ENCODE peak calls at places on chromosomes 7 and 10, in four cellular contexts. P, R, J and Z are unnamed samples.

GRCh38 chr7:44802418-44803025 is 6.0 kb downstream of the PPIA start:
- DNase-seq in J (no peak), R (no peak), P (no peak), Z (no peak)

GRCh38 chr7:47198159-47198558 is 383.8 kb downstream of the TNS3 start:
- DNase-seq in P (no peak), J (peak; percentile 19), R (no peak), Z (no peak)

GRCh38 chr10:70584941-70585544 is 17.5 kb downstream of the PRF1 start:
- DNase-seq in R (peak; percentile 91), J (no peak), P (no peak), Z (peak; percentile 92)

GRCh38 chr7:123351506-123352225 is 151.9 kb upstream of the SLC13A1 start:
- DNase-seq in J (no peak), R (no peak), P (no peak), Z (no peak)

GRCh38 chr7:37730489-37730888 is 46.9 kb downstream of the GPR141 start:
- DNase-seq in J (no peak), P (no peak), R (no peak), Z (no peak)

GRCh38 chr7:128381161-128381821 is 19.8 kb upstream of the PRRT4 start:
- DNase-seq in P (no peak), R (peak; percentile 76), J (no peak), Z (peak; percentile 55)

GRCh38 chr10:128160335-128160734 is 34.1 kb upstream of the MKI67 start:
- DNase-seq in P (no peak), J (no peak), R (no peak), Z (no peak)

GRCh38 chr10:79948976-79949722 is at the start of gene SFTPD:
- DNase-seq in P (no peak), R (no peak), J (no peak), Z (no peak)

GRCh38 chr10:114720685-114721278 is 62.7 kb upstream of the ABLIM1 start:
- DNase-seq in R (no peak), P (no peak), J (no peak), Z (no peak)

GRCh38 chr7:159056722-159057121 is 87.9 kb downstream of the VIPR2 start:
- DNase-seq in R (no peak), J (no peak), P (no peak), Z (peak; percentile 60)

GRCh38 chr10:83654689-83655088 is 484.6 kb upstream of the GHITM start:
- DNase-seq in P (no peak), J (no peak), R (no peak), Z (no peak)

GRCh38 chr10:33010132-33011037 is 52.4 kb upstream of the ITGB1 start:
- DNase-seq in J (peak; percentile 86), P (no peak), R (peak; percentile 46), Z (peak; percentile 25)

GRCh38 chr7:82247814-82248433 is 195.7 kb downstream of the CACNA2D1 start:
- DNase-seq in J (peak; percentile 7), P (no peak), R (peak; percentile 41), Z (no peak)

GRCh38 chr10:49056356-49056755 is 59.0 kb downstream of the VSTM4 start:
- DNase-seq in J (peak; percentile 14), P (no peak), R (no peak), Z (no peak)

GRCh38 chr7:42144253-42145002 is 92.6 kb downstream of the GLI3 start:
- DNase-seq in P (no peak), R (no peak), J (peak; percentile 29), Z (no peak)

GRCh38 chr7:32223721-32224120 is 153.5 kb upstream of the PDE1C start:
- DNase-seq in J (no peak), P (no peak), R (no peak), Z (no peak)

GRCh38 chr7:27262121-27262520 is 19.5 kb downstream of the EVX1 start:
- DNase-seq in R (no peak), P (no peak), J (no peak), Z (no peak)

GRCh38 chr10:123962756-123963469 is 71.3 kb upstream of the CPXM2 start:
- DNase-seq in J (no peak), P (no peak), R (no peak), Z (no peak)

GRCh38 chr7:79137942-79138341 is 315.5 kb downstream of the MAGI2 start:
- DNase-seq in R (no peak), J (peak; percentile 73), P (no peak), Z (no peak)

GRCh38 chr7:25565949-25566348 is 337.7 kb upstream of the NPVF start:
- DNase-seq in R (peak; percentile 54), J (peak; percentile 69), P (peak; percentile 79), Z (peak; percentile 32)

GRCh38 chr7:150417863-150418262 is 32.6 kb upstream of the GIMAP8 start:
- DNase-seq in P (no peak), J (no peak), R (peak; percentile 32), Z (no peak)

GRCh38 chr7:142754681-142755575 is 5.7 kb downstream of the PRSS1 start:
- DNase-seq in P (no peak), J (no peak), R (no peak), Z (peak; percentile 65)

GRCh38 chr10:29630205-29631048 is 4.3 kb downstream of the SVIL start:
- DNase-seq in R (no peak), J (no peak), P (no peak), Z (no peak)

GRCh38 chr7:75534727-75535307 is 42.7 kb downstream of the SPDYE5 start:
- DNase-seq in J (peak; percentile 85), P (no peak), R (no peak), Z (no peak)

GRCh38 chr7:44471436-44471835 is 19.0 kb downstream of the NUDCD3 start:
- DNase-seq in P (no peak), J (no peak), R (no peak), Z (no peak)

GRCh38 chr10:12479437-12479844 is 130.1 kb downstream of the CAMK1D start:
- DNase-seq in R (no peak), P (no peak), J (no peak), Z (no peak)

GRCh38 chr10:106500585-106501525 is 663.7 kb downstream of the SORCS1 start:
- DNase-seq in R (no peak), J (peak; percentile 21), P (no peak), Z (no peak)

GRCh38 chr7:45663167-45663921 is 89.2 kb downstream of the ADCY1 start:
- DNase-seq in R (no peak), P (no peak), J (peak; percentile 12), Z (no peak)

GRCh38 chr7:85554294-85554877 is 367.5 kb upstream of the SEMA3D start:
- DNase-seq in J (peak; percentile 82), R (peak; percentile 19), P (no peak), Z (peak; percentile 10)

GRCh38 chr10:61110936-61111335 is 167.0 kb upstream of the RHOBTB1 start:
- DNase-seq in P (no peak), J (no peak), R (no peak), Z (no peak)

GRCh38 chr7:36092221-36092771 is 60.8 kb upstream of the EEPD1 start:
- DNase-seq in R (no peak), J (no peak), P (no peak), Z (no peak)

GRCh38 chr7:19107392-19108147 is 9.9 kb downstream of the TWIST1 start:
- DNase-seq in J (peak; percentile 68), P (peak; percentile 46), R (peak; percentile 77), Z (no peak)

GRCh38 chr10:80459047-80459865 is 5.1 kb downstream of the TSPAN14 start:
- DNase-seq in J (no peak), P (no peak), R (peak; percentile 78), Z (peak; percentile 20)

GRCh38 chr7:158266817-158267736 is 320.5 kb downstream of the PTPRN2 start:
- DNase-seq in J (no peak), R (no peak), P (no peak), Z (no peak)

GRCh38 chr10:131996508-131997365 is 15.0 kb upstream of the BNIP3 start:
- DNase-seq in P (no peak), R (no peak), J (no peak), Z (no peak)

GRCh38 chr7:3300651-3301471 is at the start of gene SDK1:
- DNase-seq in R (peak; percentile 98), P (peak; percentile 93), J (peak; percentile 85), Z (peak; percentile 92)

GRCh38 chr7:3301472-3301778 is 373 bp downstream of the SDK1 start:
- DNase-seq in R (peak; percentile 76), J (no peak), P (no peak), Z (no peak)

GRCh38 chr7:3300221-3300650 is 816 bp upstream of the SDK1 start:
- DNase-seq in R (peak; percentile 64), P (peak; percentile 17), J (peak; percentile 15), Z (peak; percentile 49)

GRCh38 chr7:3302681-3303320 is 1.7 kb downstream of the SDK1 start:
- DNase-seq in J (no peak), R (no peak), P (no peak), Z (no peak)

GRCh38 chr7:3301831-3302618 is 973 bp downstream of the SDK1 start:
- DNase-seq in J (peak; percentile 29), R (peak; percentile 60), P (peak; percentile 20), Z (no peak)
- H3K4me3 ChIP-seq in J (peak overlapping the region; percentile 15), R (peak overlapping the region; percentile 62), P (peak overlapping the region; percentile 56), Z (peak overlapping the region; percentile 86)

GRCh38 chr10:108422286-108422685 is 1257.8 kb upstream of the SORCS1 start:
- DNase-seq in J (no peak), R (no peak), P (no peak), Z (no peak)
- H3K9me3 ChIP-seq in J (no peaks in the 10 kb centered on the region), R (no peaks in the 10 kb centered on the region), P (no peaks in the 10 kb centered on the region), Z (no peaks in the 10 kb centered on the region)

DNA sequence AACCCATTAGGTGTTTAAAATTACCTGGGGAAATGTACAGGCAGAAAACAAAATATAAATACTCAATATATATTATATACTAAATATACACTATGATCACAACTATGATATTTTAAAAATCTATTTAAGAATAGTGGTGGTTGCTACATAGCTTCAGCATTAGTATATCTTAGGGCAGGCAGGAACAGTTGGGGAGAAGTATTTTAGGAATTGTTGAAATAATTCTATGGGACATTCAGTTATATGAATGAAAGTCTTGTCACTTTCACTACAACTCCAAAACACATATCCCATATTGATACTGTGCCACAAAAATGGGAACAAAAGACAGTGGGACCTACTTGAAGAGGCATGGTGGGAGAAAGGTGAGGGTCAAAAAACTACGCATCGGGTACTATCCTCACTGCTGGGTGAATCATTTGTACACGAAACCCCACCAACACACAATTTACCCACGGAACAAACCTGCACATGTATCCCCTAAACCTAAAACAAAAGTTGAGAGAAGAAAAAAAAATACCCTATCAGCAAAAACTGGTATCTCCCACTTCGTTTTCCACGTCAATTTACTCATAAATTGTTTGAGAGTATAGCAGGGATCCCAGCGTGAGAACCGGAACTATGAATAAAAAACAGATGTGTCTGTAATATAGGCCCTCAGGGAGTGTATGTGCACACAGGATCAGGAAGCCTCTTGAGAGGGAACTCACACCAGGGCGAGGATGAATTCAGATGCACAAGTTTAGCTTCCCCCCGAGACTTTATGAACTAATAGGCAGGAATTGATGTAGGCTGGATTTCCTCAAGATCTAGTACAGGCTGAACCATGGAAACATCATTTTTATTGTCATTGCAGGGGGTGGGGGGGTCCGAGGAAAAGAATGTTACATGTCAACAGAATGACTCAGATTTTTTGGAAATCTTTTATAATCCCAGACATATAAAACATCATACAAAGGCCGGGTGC is 16.2 kb downstream of the SLC16A12 start:
- DNase-seq in J (peak; percentile 46), R (peak; percentile 73), P (peak; percentile 46), Z (no peak)
- H3K4me3 ChIP-seq in J (no peak overlapping the region), R (no peak overlapping the region), P (no peak overlapping the region), Z (no peak overlapping the region)

GRCh38 chr10:130664526-130664925 is 528.3 kb downstream of the GLRX3 start:
- DNase-seq in J (no peak), R (no peak), P (no peak), Z (no peak)
- H3K9me3 ChIP-seq in J (peaks cover 53% of the 10 kb centered on the region), R (no peaks in the 10 kb centered on the region), P (no peaks in the 10 kb centered on the region), Z (no peaks in the 10 kb centered on the region)